ENCODE peak calls at places on chromosomes 5 and 9, in nine cellular contexts. L is transverse colon; R is GM23248; Y is CD8-positive, alpha-beta T cell; S is trophoblast cell; T is K562; X is fibroblast of lung; N is OCI-LY7; I is IMR-90. P is an unnamed sample.
A peak's percentile ranks its signal among the peaks of the same experiment; 100 is the strongest.

GRCh38 chr9:33151007-33151557 is 16.1 kb downstream of the B4GALT1 start:
- DNase-seq in L (peak; percentile 71), R (peak; percentile 99), Y (no peak), S (no peak), T (no peak), X (peak; percentile 97), N (no peak), I (peak; percentile 98), P (peak; percentile 51)

GRCh38 chr9:127133739-127134167 is 11.3 kb upstream of the ANGPTL2 start:
- DNase-seq in L (peak; percentile 48), R (peak; percentile 92), Y (no peak), S (no peak), T (no peak), X (peak; percentile 87), N (no peak), I (peak; percentile 91), P (peak; percentile 73)

GRCh38 chr9:38084556-38084880 is 15.5 kb upstream of the SHB start:
- DNase-seq in L (no peak), R (no peak), Y (no peak), S (no peak), T (no peak), X (no peak), N (no peak), I (no peak), P (peak; percentile 60)

GRCh38 chr5:74143724-74144330 is 496.7 kb downstream of the ENC1 start:
- DNase-seq in L (peak; percentile 28), R (no peak), Y (no peak), S (no peak), T (peak; percentile 20), X (no peak), N (no peak), I (no peak), P (no peak)

GRCh38 chr9:78860806-78861475 is 564.0 kb downstream of the PSAT1 start:
- DNase-seq in L (no peak), R (peak; percentile 75), Y (no peak), S (no peak), T (no peak), X (peak; percentile 67), N (no peak), I (peak; percentile 82), P (no peak)

GRCh38 chr9:21591221-21592062 is 109.3 kb upstream of the IFNE start:
- DNase-seq in L (peak; percentile 15), R (peak; percentile 99), Y (no peak), S (peak; percentile 86), T (no peak), X (peak; percentile 95), N (no peak), I (peak; percentile 99), P (peak; percentile 88)

GRCh38 chr5:123085638-123086286 is 3.3 kb upstream of the PRDM6 start:
- DNase-seq in L (no peak), R (no peak), Y (no peak), S (no peak), T (no peak), X (no peak), N (no peak), I (no peak), P (peak; percentile 65)

GRCh38 chr9:135375001-135375400 is 104.6 kb upstream of the PPP1R26 start:
- DNase-seq in L (no peak), R (no peak), Y (no peak), S (no peak), T (no peak), X (no peak), N (no peak), I (no peak), P (no peak)

GRCh38 chr5:147565524-147565923 is 55.7 kb upstream of the DPYSL3 start:
- DNase-seq in L (no peak), R (peak; percentile 77), Y (no peak), S (no peak), T (no peak), X (peak; percentile 51), N (no peak), I (peak; percentile 81), P (no peak)

GRCh38 chr5:22316291-22316690 is 536.9 kb downstream of the CDH12 start:
- DNase-seq in L (no peak), R (no peak), Y (no peak), S (no peak), T (no peak), X (no peak), N (no peak), I (no peak), P (no peak)

GRCh38 chr5:176609724-176610429 is at the start of gene GPRIN1:
- DNase-seq in L (peak; percentile 44), R (peak; percentile 80), Y (no peak), S (peak; percentile 29), T (peak; percentile 94), X (peak; percentile 45), N (peak; percentile 80), I (peak; percentile 36), P (peak; percentile 91)

GRCh38 chr5:120895659-120896058 is 431.6 kb downstream of the PRR16 start:
- DNase-seq in L (no peak), R (no peak), Y (no peak), S (no peak), T (no peak), X (no peak), N (no peak), I (no peak), P (no peak)

GRCh38 chr9:130240410-130241197 is 25.0 kb upstream of the HMCN2 start:
- DNase-seq in L (peak; percentile 53), R (peak; percentile 79), Y (no peak), S (peak; percentile 37), T (peak; percentile 76), X (peak; percentile 72), N (peak; percentile 81), I (peak; percentile 71), P (peak; percentile 85)

GRCh38 chr9:93058357-93059096 is at the start of gene SUSD3:
- DNase-seq in L (peak; percentile 76), R (no peak), Y (no peak), S (peak; percentile 32), T (peak; percentile 98), X (peak; percentile 38), N (peak; percentile 97), I (no peak), P (peak; percentile 92)

GRCh38 chr9:93061260-93061751 is 2.8 kb downstream of the SUSD3 start:
- DNase-seq in L (no peak), R (no peak), Y (no peak), S (no peak), T (no peak), X (no peak), N (no peak), I (no peak), P (no peak)

GRCh38 chr9:93059097-93059959 is 827 bp downstream of the SUSD3 start:
- DNase-seq in L (peak; percentile 43), R (no peak), Y (no peak), S (no peak), T (peak; percentile 72), X (no peak), N (peak; percentile 66), I (no peak), P (peak; percentile 65)

GRCh38 chr9:93060746-93061259 is 2.3 kb downstream of the SUSD3 start:
- DNase-seq in L (no peak), R (peak; percentile 53), Y (no peak), S (no peak), T (peak; percentile 55), X (peak; percentile 34), N (peak; percentile 25), I (peak; percentile 41), P (no peak)

DNA sequence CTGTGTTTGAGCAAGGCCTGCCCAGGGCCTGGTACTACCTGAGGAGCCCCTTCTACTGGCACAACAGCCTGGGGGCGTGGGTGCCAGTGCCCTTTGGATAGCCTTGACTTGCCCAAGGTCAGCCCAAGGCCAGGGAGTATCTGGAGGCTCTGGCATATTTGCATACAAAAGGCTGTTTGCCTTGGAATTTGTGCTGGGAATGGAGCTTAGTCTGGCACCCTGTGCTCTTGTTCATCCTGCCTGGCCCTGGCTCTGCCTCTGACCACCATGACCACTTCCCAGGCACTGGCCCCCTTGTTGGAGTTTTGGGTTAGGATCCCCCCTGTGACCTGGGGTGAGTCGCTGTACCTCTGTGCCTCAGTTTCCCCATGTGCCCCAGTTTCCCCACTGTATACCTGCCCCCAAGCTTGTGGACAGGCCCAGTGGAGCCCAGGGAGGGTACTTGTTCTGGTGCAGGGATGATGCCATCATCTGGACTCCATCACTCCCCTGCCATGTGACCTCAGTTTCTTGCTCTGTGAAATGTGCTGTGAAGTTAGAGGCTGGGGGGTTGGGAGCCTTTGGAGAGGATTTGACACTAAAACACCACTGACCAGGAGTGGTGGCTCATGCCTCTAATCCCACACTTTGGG is 1.6 kb downstream of the SUSD3 start:
- DNase-seq in L (no peak), R (no peak), Y (no peak), S (no peak), T (no peak), X (no peak), N (no peak), I (no peak), P (peak; percentile 74)
- H3K27ac ChIP-seq in L (peak overlapping the region; percentile 77), R (no peak overlapping the region), Y (peak overlapping the region; percentile 83), S (no peak overlapping the region), T (peak overlapping the region; percentile 58), X (no peak overlapping the region), N (peak overlapping the region; percentile 95), I (no peak overlapping the region), P (no peak overlapping the region)

GRCh38 chr5:96664669-96665068 is 2.5 kb downstream of the CAST start:
- DNase-seq in L (no peak), R (no peak), Y (no peak), S (no peak), T (no peak), X (no peak), N (no peak), I (no peak), P (no peak)
- H3K4me1 ChIP-seq in L (peaks cover 24% of the 10 kb centered on the region), R (peaks cover 18% of the 10 kb centered on the region), Y (peaks cover 23% of the 10 kb centered on the region), S (no peaks in the 10 kb centered on the region), T (peaks cover 17% of the 10 kb centered on the region), X (peaks cover 13% of the 10 kb centered on the region), N (peaks cover 23% of the 10 kb centered on the region), I (peaks cover 5% of the 10 kb centered on the region), P (peaks cover 4% of the 10 kb centered on the region)

DNA sequence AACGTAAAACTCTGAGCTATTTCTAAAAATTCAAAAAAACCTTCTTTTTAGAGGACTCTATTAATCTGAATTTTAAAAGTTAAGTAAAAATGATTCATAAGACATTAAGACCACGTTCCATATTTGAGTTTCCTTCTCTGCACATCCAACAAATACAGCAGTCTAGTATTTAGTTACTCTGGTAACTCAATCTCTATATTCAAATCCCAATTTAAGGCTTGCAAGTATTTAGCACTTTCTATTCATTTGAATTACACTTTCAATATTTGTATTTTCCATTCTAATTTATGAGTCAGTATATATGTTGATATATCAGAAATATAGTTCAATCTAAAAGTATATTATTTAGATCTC is 17.7 kb downstream of the RFX3 start:
- DNase-seq in L (no peak), R (no peak), Y (no peak), S (no peak), T (no peak), X (no peak), N (peak; percentile 11), I (no peak), P (no peak)
- H3K27ac ChIP-seq in L (no peak overlapping the region), R (no peak overlapping the region), Y (no peak overlapping the region), S (no peak overlapping the region), T (peak overlapping the region; percentile 90), X (no peak overlapping the region), N (peak overlapping the region; percentile 82), I (no peak overlapping the region), P (peak overlapping the region; percentile 36)

DNA sequence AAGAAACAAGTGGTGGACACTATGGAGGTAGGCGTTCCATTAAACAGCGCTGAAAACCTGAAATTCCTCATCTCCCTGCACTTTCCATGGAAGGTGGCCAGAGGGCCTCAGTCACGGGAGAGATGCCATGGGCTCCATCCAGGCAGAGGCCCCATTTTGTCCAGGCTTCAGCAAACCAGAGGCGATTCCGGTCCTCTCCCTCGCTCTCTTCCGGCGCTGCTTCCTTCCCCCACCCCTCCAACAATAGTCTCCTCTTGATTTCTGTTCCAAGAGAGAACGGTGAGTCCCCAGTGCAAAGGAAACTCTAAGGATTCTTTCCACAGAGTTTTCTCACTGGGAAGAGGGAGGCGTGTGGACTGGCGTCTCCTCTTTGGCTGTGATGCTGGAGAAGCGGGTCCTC is 7.5 kb downstream of the ZNF366 start:
- DNase-seq in L (no peak), R (no peak), Y (no peak), S (no peak), T (no peak), X (no peak), N (no peak), I (no peak), P (no peak)
- H3K4me1 ChIP-seq in L (no peaks in the 10 kb centered on the region), R (peaks cover 40% of the 10 kb centered on the region), Y (no peaks in the 10 kb centered on the region), S (peaks cover 7% of the 10 kb centered on the region), T (peaks cover 4% of the 10 kb centered on the region), X (peaks cover 5% of the 10 kb centered on the region), N (no peaks in the 10 kb centered on the region), I (peaks cover 5% of the 10 kb centered on the region), P (no peaks in the 10 kb centered on the region)